ENCODE peak calls at places on chromosomes 7 and 10, in ten cellular contexts. One of them, this sample, is unnamed.

GRCh38 chr7:66043681-66044497 is 31.7 kb upstream of the ASL start:
- DNase-seq in lower lobe of right lung: peak
- DNase-seq in gastrocnemius medialis: peak
- DNase-seq in skeletal muscle cell: no peak
- DNase-seq in RWPE2: no peak
- DNase-seq in AG10803: peak
- DNase-seq in coronary artery: no peak
- DNase-seq in right lobe of liver: peak
- DNase-seq in aorta: peak
- DNase-seq in OCI-LY7: no peak
- DNase-seq in this sample: peak

GRCh38 chr7:12570529-12571461 is at the start of gene SCIN:
- DNase-seq in RWPE2: no peak
- DNase-seq in right lobe of liver: no peak
- DNase-seq in lower lobe of right lung: peak
- DNase-seq in AG10803: no peak
- DNase-seq in coronary artery: no peak
- DNase-seq in skeletal muscle cell: no peak
- DNase-seq in OCI-LY7: no peak
- DNase-seq in aorta: peak
- DNase-seq in gastrocnemius medialis: no peak
- DNase-seq in this sample: peak

GRCh38 chr10:104018471-104018870 is 51.5 kb downstream of the SLK start:
- DNase-seq in OCI-LY7: no peak
- DNase-seq in aorta: no peak
- DNase-seq in coronary artery: no peak
- DNase-seq in AG10803: no peak
- DNase-seq in right lobe of liver: no peak
- DNase-seq in RWPE2: no peak
- DNase-seq in gastrocnemius medialis: no peak
- DNase-seq in lower lobe of right lung: no peak
- DNase-seq in skeletal muscle cell: no peak
- DNase-seq in this sample: no peak

GRCh38 chr10:104928733-104929132 is 287.6 kb downstream of the SORCS3 start:
- DNase-seq in coronary artery: no peak
- DNase-seq in OCI-LY7: no peak
- DNase-seq in gastrocnemius medialis: no peak
- DNase-seq in skeletal muscle cell: no peak
- DNase-seq in aorta: no peak
- DNase-seq in lower lobe of right lung: no peak
- DNase-seq in right lobe of liver: no peak
- DNase-seq in AG10803: no peak
- DNase-seq in RWPE2: no peak
- DNase-seq in this sample: no peak

GRCh38 chr7:130273863-130274262 is 7.2 kb downstream of the CPA2 start:
- DNase-seq in AG10803: peak
- DNase-seq in RWPE2: no peak
- DNase-seq in skeletal muscle cell: peak
- DNase-seq in coronary artery: no peak
- DNase-seq in right lobe of liver: no peak
- DNase-seq in lower lobe of right lung: no peak
- DNase-seq in OCI-LY7: no peak
- DNase-seq in aorta: no peak
- DNase-seq in gastrocnemius medialis: peak
- DNase-seq in this sample: no peak

GRCh38 chr7:14805105-14805719 is 97.3 kb downstream of the DGKB start:
- DNase-seq in aorta: no peak
- DNase-seq in right lobe of liver: no peak
- DNase-seq in RWPE2: no peak
- DNase-seq in AG10803: no peak
- DNase-seq in lower lobe of right lung: no peak
- DNase-seq in coronary artery: no peak
- DNase-seq in gastrocnemius medialis: no peak
- DNase-seq in skeletal muscle cell: no peak
- DNase-seq in OCI-LY7: no peak
- DNase-seq in this sample: no peak

GRCh38 chr10:5442056-5442989 is 30.0 kb downstream of the NET1 start:
- DNase-seq in right lobe of liver: no peak
- DNase-seq in AG10803: peak
- DNase-seq in OCI-LY7: peak
- DNase-seq in skeletal muscle cell: no peak
- DNase-seq in aorta: no peak
- DNase-seq in coronary artery: no peak
- DNase-seq in gastrocnemius medialis: no peak
- DNase-seq in RWPE2: no peak
- DNase-seq in lower lobe of right lung: no peak
- DNase-seq in this sample: peak

GRCh38 chr10:128734734-128735133 is 608.5 kb upstream of the MKI67 start:
- DNase-seq in lower lobe of right lung: no peak
- DNase-seq in coronary artery: no peak
- DNase-seq in AG10803: no peak
- DNase-seq in skeletal muscle cell: no peak
- DNase-seq in aorta: no peak
- DNase-seq in right lobe of liver: no peak
- DNase-seq in RWPE2: no peak
- DNase-seq in OCI-LY7: no peak
- DNase-seq in gastrocnemius medialis: no peak
- DNase-seq in this sample: no peak

GRCh38 chr7:16078076-16078952 is 343.0 kb downstream of the CRPPA start:
- DNase-seq in aorta: no peak
- DNase-seq in RWPE2: no peak
- DNase-seq in lower lobe of right lung: no peak
- DNase-seq in gastrocnemius medialis: no peak
- DNase-seq in AG10803: peak
- DNase-seq in OCI-LY7: peak
- DNase-seq in skeletal muscle cell: no peak
- DNase-seq in coronary artery: no peak
- DNase-seq in right lobe of liver: no peak
- DNase-seq in this sample: peak

GRCh38 chr7:79820387-79820786 is 314.2 kb upstream of the GNAI1 start:
- DNase-seq in lower lobe of right lung: peak
- DNase-seq in aorta: no peak
- DNase-seq in right lobe of liver: peak
- DNase-seq in gastrocnemius medialis: no peak
- DNase-seq in AG10803: peak
- DNase-seq in RWPE2: no peak
- DNase-seq in coronary artery: no peak
- DNase-seq in skeletal muscle cell: peak
- DNase-seq in OCI-LY7: no peak
- DNase-seq in this sample: no peak

GRCh38 chr10:109474817-109475216 is 448.5 kb downstream of the XPNPEP1 start:
- DNase-seq in lower lobe of right lung: no peak
- DNase-seq in RWPE2: no peak
- DNase-seq in AG10803: no peak
- DNase-seq in OCI-LY7: no peak
- DNase-seq in aorta: no peak
- DNase-seq in skeletal muscle cell: no peak
- DNase-seq in gastrocnemius medialis: no peak
- DNase-seq in coronary artery: no peak
- DNase-seq in right lobe of liver: no peak
- DNase-seq in this sample: no peak

GRCh38 chr7:84529480-84530205 is 335.1 kb upstream of the SEMA3A start:
- DNase-seq in RWPE2: no peak
- DNase-seq in aorta: no peak
- DNase-seq in skeletal muscle cell: no peak
- DNase-seq in lower lobe of right lung: no peak
- DNase-seq in right lobe of liver: no peak
- DNase-seq in OCI-LY7: no peak
- DNase-seq in gastrocnemius medialis: no peak
- DNase-seq in coronary artery: no peak
- DNase-seq in AG10803: peak
- DNase-seq in this sample: no peak

GRCh38 chr10:30854656-30855055 is 177.0 kb downstream of the ZNF438 start:
- DNase-seq in coronary artery: no peak
- DNase-seq in skeletal muscle cell: no peak
- DNase-seq in lower lobe of right lung: no peak
- DNase-seq in RWPE2: no peak
- DNase-seq in OCI-LY7: no peak
- DNase-seq in right lobe of liver: no peak
- DNase-seq in gastrocnemius medialis: no peak
- DNase-seq in aorta: no peak
- DNase-seq in AG10803: no peak
- DNase-seq in this sample: peak

DNA sequence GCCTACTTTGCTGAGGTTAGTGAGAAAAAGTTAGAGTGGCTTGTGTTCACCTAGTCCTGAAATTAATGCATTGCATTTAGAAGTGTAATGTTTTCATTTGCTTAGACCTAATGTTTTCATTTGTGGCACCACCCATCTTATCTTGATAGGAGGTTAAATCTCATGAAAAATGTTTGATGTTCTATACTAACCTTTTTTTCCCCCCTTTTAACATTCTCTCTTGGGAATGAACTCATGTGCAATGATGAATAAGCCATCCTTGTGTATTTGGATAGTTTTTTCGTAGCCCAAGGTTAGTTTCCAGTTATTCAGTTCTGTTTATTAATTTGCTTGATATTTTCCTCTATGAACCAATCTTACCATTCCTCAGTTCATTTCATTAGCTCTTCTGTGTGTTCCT is 2.8 kb downstream of the FHIP2A start:
- DNase-seq in coronary artery: no peak
- DNase-seq in right lobe of liver: no peak
- DNase-seq in RWPE2: no peak
- DNase-seq in OCI-LY7: no peak
- DNase-seq in lower lobe of right lung: no peak
- DNase-seq in skeletal muscle cell: no peak
- DNase-seq in AG10803: no peak
- DNase-seq in gastrocnemius medialis: no peak
- DNase-seq in aorta: no peak
- DNase-seq in this sample: no peak
- H3K4me3 ChIP-seq in coronary artery: peak
- H3K4me3 ChIP-seq in right lobe of liver: no peak
- H3K4me3 ChIP-seq in RWPE2: no peak
- H3K4me3 ChIP-seq in OCI-LY7: no peak
- H3K4me3 ChIP-seq in lower lobe of right lung: peak
- H3K4me3 ChIP-seq in skeletal muscle cell: no peak
- H3K4me3 ChIP-seq in AG10803: no peak
- H3K4me3 ChIP-seq in gastrocnemius medialis: no peak
- H3K4me3 ChIP-seq in aorta: no peak
- H3K4me3 ChIP-seq in this sample: no peak

GRCh38 chr10:74824184-74825032 is 2.0 kb upstream of the KAT6B start:
- DNase-seq in coronary artery: no peak
- DNase-seq in AG10803: peak
- DNase-seq in aorta: peak
- DNase-seq in RWPE2: no peak
- DNase-seq in OCI-LY7: peak
- DNase-seq in right lobe of liver: no peak
- DNase-seq in skeletal muscle cell: no peak
- DNase-seq in lower lobe of right lung: no peak
- DNase-seq in gastrocnemius medialis: no peak
- DNase-seq in this sample: no peak

GRCh38 chr10:74823791-74824183 is 2.6 kb upstream of the KAT6B start:
- DNase-seq in coronary artery: no peak
- DNase-seq in AG10803: no peak
- DNase-seq in skeletal muscle cell: no peak
- DNase-seq in RWPE2: no peak
- DNase-seq in right lobe of liver: no peak
- DNase-seq in aorta: no peak
- DNase-seq in gastrocnemius medialis: no peak
- DNase-seq in lower lobe of right lung: no peak
- DNase-seq in OCI-LY7: no peak
- DNase-seq in this sample: no peak

GRCh38 chr10:74822583-74823089 is 3.8 kb upstream of the KAT6B start:
- DNase-seq in OCI-LY7: no peak
- DNase-seq in coronary artery: no peak
- DNase-seq in aorta: no peak
- DNase-seq in right lobe of liver: no peak
- DNase-seq in lower lobe of right lung: no peak
- DNase-seq in RWPE2: no peak
- DNase-seq in skeletal muscle cell: peak
- DNase-seq in AG10803: peak
- DNase-seq in gastrocnemius medialis: peak
- DNase-seq in this sample: peak

GRCh38 chr10:74822101-74822500 is 4.3 kb upstream of the KAT6B start:
- DNase-seq in aorta: no peak
- DNase-seq in right lobe of liver: no peak
- DNase-seq in coronary artery: no peak
- DNase-seq in skeletal muscle cell: no peak
- DNase-seq in RWPE2: no peak
- DNase-seq in OCI-LY7: no peak
- DNase-seq in gastrocnemius medialis: no peak
- DNase-seq in lower lobe of right lung: no peak
- DNase-seq in AG10803: no peak
- DNase-seq in this sample: no peak

GRCh38 chr10:74821501-74821900 is 4.9 kb upstream of the KAT6B start:
- DNase-seq in gastrocnemius medialis: peak
- DNase-seq in AG10803: no peak
- DNase-seq in right lobe of liver: no peak
- DNase-seq in skeletal muscle cell: no peak
- DNase-seq in aorta: no peak
- DNase-seq in lower lobe of right lung: peak
- DNase-seq in OCI-LY7: no peak
- DNase-seq in coronary artery: no peak
- DNase-seq in RWPE2: no peak
- DNase-seq in this sample: no peak
- H3K4me3 ChIP-seq in gastrocnemius medialis: no peak
- H3K4me3 ChIP-seq in AG10803: no peak
- H3K4me3 ChIP-seq in right lobe of liver: no peak
- H3K4me3 ChIP-seq in skeletal muscle cell: no peak
- H3K4me3 ChIP-seq in aorta: no peak
- H3K4me3 ChIP-seq in lower lobe of right lung: no peak
- H3K4me3 ChIP-seq in OCI-LY7: no peak
- H3K4me3 ChIP-seq in coronary artery: no peak
- H3K4me3 ChIP-seq in RWPE2: no peak
- H3K4me3 ChIP-seq in this sample: no peak

GRCh38 chr10:100518761-100519241 is 860 bp downstream of the SEC31B start:
- DNase-seq in skeletal muscle cell: no peak
- DNase-seq in gastrocnemius medialis: peak
- DNase-seq in OCI-LY7: peak
- DNase-seq in right lobe of liver: no peak
- DNase-seq in AG10803: peak
- DNase-seq in RWPE2: no peak
- DNase-seq in lower lobe of right lung: peak
- DNase-seq in coronary artery: no peak
- DNase-seq in aorta: peak
- DNase-seq in this sample: peak
- H3K4me3 ChIP-seq in skeletal muscle cell: peak
- H3K4me3 ChIP-seq in gastrocnemius medialis: peak
- H3K4me3 ChIP-seq in OCI-LY7: no peak
- H3K4me3 ChIP-seq in right lobe of liver: peak
- H3K4me3 ChIP-seq in AG10803: no peak
- H3K4me3 ChIP-seq in RWPE2: no peak
- H3K4me3 ChIP-seq in lower lobe of right lung: peak
- H3K4me3 ChIP-seq in coronary artery: peak
- H3K4me3 ChIP-seq in aorta: peak
- H3K4me3 ChIP-seq in this sample: no peak

DNA sequence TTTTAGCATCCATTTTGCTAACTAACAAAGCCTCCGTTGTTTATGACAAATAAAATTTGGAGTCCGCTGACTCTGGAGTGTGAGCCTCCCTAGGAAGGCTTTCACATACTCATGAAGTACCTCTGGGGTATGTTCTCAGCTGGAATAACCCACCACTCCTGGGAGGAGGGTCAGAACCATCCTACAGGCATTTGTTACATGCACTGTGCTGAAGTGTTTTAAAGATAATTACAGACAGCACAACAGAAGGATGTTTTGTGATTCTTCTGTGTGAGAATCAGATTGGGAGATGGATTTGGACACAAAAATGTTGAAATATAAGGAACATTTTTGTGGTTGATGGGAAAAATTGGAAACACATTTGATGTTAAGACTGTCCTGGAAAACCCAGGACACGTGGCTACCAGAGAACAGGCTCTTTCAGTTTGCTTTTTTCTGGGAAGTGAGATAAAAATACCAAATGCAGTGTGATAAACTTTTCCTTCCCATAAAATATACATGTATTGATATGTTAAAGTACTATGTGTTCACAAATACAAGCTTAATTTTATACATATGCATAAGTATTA is 61.4 kb downstream of the BICC1 start:
- DNase-seq in RWPE2: no peak
- DNase-seq in right lobe of liver: no peak
- DNase-seq in aorta: no peak
- DNase-seq in gastrocnemius medialis: no peak
- DNase-seq in coronary artery: no peak
- DNase-seq in OCI-LY7: no peak
- DNase-seq in skeletal muscle cell: peak
- DNase-seq in AG10803: peak
- DNase-seq in lower lobe of right lung: no peak
- DNase-seq in this sample: no peak
- H3K4me3 ChIP-seq in RWPE2: no peak
- H3K4me3 ChIP-seq in right lobe of liver: no peak
- H3K4me3 ChIP-seq in aorta: no peak
- H3K4me3 ChIP-seq in gastrocnemius medialis: no peak
- H3K4me3 ChIP-seq in coronary artery: no peak
- H3K4me3 ChIP-seq in OCI-LY7: no peak
- H3K4me3 ChIP-seq in skeletal muscle cell: no peak
- H3K4me3 ChIP-seq in AG10803: no peak
- H3K4me3 ChIP-seq in lower lobe of right lung: no peak
- H3K4me3 ChIP-seq in this sample: no peak